ENCODE peak calls at places on chromosomes 16 and 17, in nine cellular contexts. M, X, A, D, Q, Z, B, H and L are unnamed samples.

GRCh38 chr17:34504814-34505484 is 74.4 kb upstream of the TMEM132E start:
- DNase-seq in M (no peak), X (no peak), A (no peak), D (no peak), Q (no peak), Z (no peak), B (no peak), H (no peak), L (no peak)

GRCh38 chr16:64544859-64545258 is 577.0 kb downstream of the CDH11 start:
- DNase-seq in M (no peak), X (no peak), A (no peak), D (no peak), Q (no peak), Z (no peak), B (peak; percentile 30), H (no peak), L (no peak)

GRCh38 chr17:22273308-22273707 is 581.0 kb downstream of the KCNJ18 start:
- DNase-seq in M (no peak), X (no peak), A (no peak), D (no peak), Q (no peak), Z (no peak), B (no peak), H (no peak), L (no peak)

GRCh38 chr16:87657621-87658192 is 55.4 kb downstream of the JPH3 start:
- DNase-seq in M (no peak), X (no peak), A (peak; percentile 62), D (peak; percentile 13), Q (no peak), Z (no peak), B (peak; percentile 61), H (peak; percentile 24), L (no peak)

GRCh38 chr16:9048302-9048700 is 43.1 kb upstream of the HAPSTR1 start:
- DNase-seq in M (no peak), X (no peak), A (no peak), D (peak; percentile 29), Q (no peak), Z (no peak), B (no peak), H (no peak), L (no peak)

GRCh38 chr16:47774661-47775060 is 313.5 kb downstream of the PHKB start:
- DNase-seq in M (peak; percentile 13), X (no peak), A (peak; percentile 44), D (peak; percentile 29), Q (no peak), Z (peak; percentile 58), B (no peak), H (no peak), L (no peak)

GRCh38 chr17:17140590-17140980 is 65.5 kb downstream of the PLD6 start:
- DNase-seq in M (peak; percentile 86), X (no peak), A (peak; percentile 84), D (peak; percentile 88), Q (no peak), Z (no peak), B (no peak), H (no peak), L (no peak)

GRCh38 chr17:81871387-81872120 is 417 bp upstream of the ARHGDIA start:
- DNase-seq in M (peak; percentile 88), X (peak; percentile 86), A (peak; percentile 60), D (peak; percentile 91), Q (peak; percentile 95), Z (peak; percentile 94), B (peak; percentile 89), H (peak; percentile 81), L (peak; percentile 90)

GRCh38 chr17:13765701-13766100 is 164.0 kb upstream of the HS3ST3A1 start:
- DNase-seq in M (peak; percentile 22), X (no peak), A (no peak), D (no peak), Q (no peak), Z (no peak), B (no peak), H (no peak), L (no peak)

GRCh38 chr16:53257001-53257400 is 177.3 kb upstream of the RBL2 start:
- DNase-seq in M (peak; percentile 41), X (no peak), A (peak; percentile 80), D (peak; percentile 47), Q (no peak), Z (no peak), B (no peak), H (no peak), L (no peak)

GRCh38 chr16:642189-643049 is 791 bp downstream of the MCRIP2 start:
- DNase-seq in M (no peak), X (no peak), A (peak; percentile 42), D (no peak), Q (peak; percentile 61), Z (peak; percentile 61), B (no peak), H (peak; percentile 62), L (no peak)

GRCh38 chr17:3754458-3755334 is 31.0 kb downstream of the HASPIN start:
- DNase-seq in M (no peak), X (peak; percentile 10), A (no peak), D (no peak), Q (peak; percentile 51), Z (peak; percentile 93), B (no peak), H (no peak), L (no peak)

GRCh38 chr16:79316004-79316458 is 284.5 kb downstream of the MAF start:
- DNase-seq in M (no peak), X (no peak), A (no peak), D (no peak), Q (no peak), Z (no peak), B (no peak), H (no peak), L (no peak)

GRCh38 chr17:79075433-79075805 is 795 bp downstream of the ENGASE start:
- DNase-seq in M (no peak), X (no peak), A (no peak), D (no peak), Q (peak; percentile 16), Z (no peak), B (no peak), H (peak; percentile 40), L (no peak)

GRCh38 chr17:80969674-80970043 is 22.0 kb upstream of the CHMP6 start:
- DNase-seq in M (no peak), X (no peak), A (no peak), D (no peak), Q (no peak), Z (no peak), B (no peak), H (no peak), L (no peak)

GRCh38 chr16:21610006-21610544 is 10.7 kb downstream of the METTL9 start:
- DNase-seq in M (no peak), X (no peak), A (no peak), D (no peak), Q (no peak), Z (no peak), B (no peak), H (no peak), L (no peak)

GRCh38 chr17:69485901-69486643 is 71.6 kb downstream of the MAP2K6 start:
- DNase-seq in M (no peak), X (no peak), A (peak; percentile 19), D (peak; percentile 31), Q (no peak), Z (no peak), B (no peak), H (no peak), L (no peak)

GRCh38 chr17:7438050-7438614 is 1.2 kb upstream of the FGF11 start:
- DNase-seq in M (no peak), X (no peak), A (no peak), D (no peak), Q (peak; percentile 72), Z (peak; percentile 53), B (peak; percentile 60), H (peak; percentile 68), L (no peak)

GRCh38 chr16:69017036-69017783 is 88.2 kb upstream of the HAS3 start:
- DNase-seq in M (peak; percentile 71), X (no peak), A (peak; percentile 89), D (peak; percentile 73), Q (peak; percentile 52), Z (no peak), B (no peak), H (peak; percentile 34), L (peak; percentile 81)

GRCh38 chr17:8859029-8859803 is 8.3 kb downstream of the PIK3R6 start:
- DNase-seq in M (no peak), X (no peak), A (peak; percentile 78), D (no peak), Q (peak; percentile 43), Z (no peak), B (no peak), H (peak; percentile 46), L (peak; percentile 49)

GRCh38 chr17:8173871-8174322 is 2.3 kb downstream of the TMEM107 start:
- DNase-seq in M (no peak), X (no peak), A (no peak), D (no peak), Q (no peak), Z (no peak), B (no peak), H (no peak), L (no peak)

GRCh38 chr16:84484579-84485254 is 19.7 kb downstream of the MEAK7 start:
- DNase-seq in M (no peak), X (peak; percentile 31), A (peak; percentile 57), D (peak; percentile 62), Q (peak; percentile 86), Z (peak; percentile 62), B (peak; percentile 31), H (peak; percentile 45), L (peak; percentile 35)

GRCh38 chr17:74994440-74994839 is 7.0 kb downstream of the CDR2L start:
- DNase-seq in M (no peak), X (no peak), A (no peak), D (no peak), Q (no peak), Z (no peak), B (no peak), H (no peak), L (no peak)

GRCh38 chr16:87344165-87344930 is 27.2 kb upstream of the C16orf95 start:
- DNase-seq in M (no peak), X (no peak), A (no peak), D (no peak), Q (no peak), Z (no peak), B (no peak), H (no peak), L (no peak)

GRCh38 chr17:4332296-4332970 is 34.0 kb downstream of the UBE2G1 start:
- DNase-seq in M (no peak), X (no peak), A (peak; percentile 52), D (no peak), Q (no peak), Z (no peak), B (no peak), H (no peak), L (no peak)

GRCh38 chr16:11236855-11237254 is 19.1 kb downstream of the SOCS1 start:
- DNase-seq in M (no peak), X (no peak), A (no peak), D (no peak), Q (no peak), Z (no peak), B (no peak), H (no peak), L (no peak)

GRCh38 chr17:48307814-48308411 is 122.1 kb downstream of the SKAP1 start:
- DNase-seq in M (peak; percentile 49), X (peak; percentile 53), A (peak; percentile 81), D (peak; percentile 75), Q (peak; percentile 19), Z (peak; percentile 60), B (peak; percentile 36), H (peak; percentile 72), L (peak; percentile 28)

GRCh38 chr17:74877592-74878543 is 5.1 kb upstream of the FDXR start:
- DNase-seq in M (no peak), X (no peak), A (no peak), D (no peak), Q (no peak), Z (peak; percentile 73), B (no peak), H (no peak), L (no peak)